ENCODE peak calls at places on chromosome 5, in seven cellular contexts. P, V, O, N, B, A and S are unnamed samples.

GRCh38 chr5:10524376-10525123 is 39.3 kb upstream of the ANKRD33B start:
- DNase-seq in O (peak; percentile 97), V (no peak), P (no peak), B (no peak), A (peak; percentile 50), N (no peak), S (no peak)

GRCh38 chr5:178589180-178590140 is 733 bp downstream of the COL23A1 start:
- DNase-seq in N (no peak), P (no peak), B (no peak), A (peak; percentile 22), O (peak; percentile 61), V (peak; percentile 18), S (no peak)

GRCh38 chr5:78542321-78542840 is 106.2 kb downstream of the LHFPL2 start:
- DNase-seq in V (no peak), P (no peak), A (no peak), N (no peak), B (no peak), O (no peak), S (no peak)

GRCh38 chr5:117131876-117132275 is 557.3 kb upstream of the SEMA6A start:
- DNase-seq in O (no peak), A (no peak), V (no peak), N (no peak), P (no peak), B (no peak), S (no peak)

GRCh38 chr5:153717287-153717686 is 226.8 kb downstream of the GRIA1 start:
- DNase-seq in N (no peak), O (no peak), A (no peak), B (no peak), P (no peak), V (no peak), S (no peak)

GRCh38 chr5:135950611-135951010 is 4.2 kb downstream of the LECT2 start:
- DNase-seq in O (peak; percentile 83), P (no peak), B (no peak), V (no peak), N (no peak), A (no peak), S (no peak)

GRCh38 chr5:171299228-171299627 is 9.8 kb upstream of the TLX3 start:
- DNase-seq in A (no peak), B (no peak), O (no peak), P (no peak), N (no peak), V (no peak), S (no peak)

GRCh38 chr5:139180850-139181785 is 17.1 kb downstream of the SIL1 start:
- DNase-seq in B (no peak), O (peak; percentile 47), P (no peak), A (peak; percentile 76), V (no peak), N (no peak), S (no peak)

GRCh38 chr5:156402387-156402921 is 75.5 kb downstream of the SGCD start:
- DNase-seq in V (peak; percentile 67), N (peak; percentile 74), A (no peak), O (no peak), B (no peak), P (peak; percentile 4), S (no peak)

GRCh38 chr5:116825486-116825885 is 250.9 kb upstream of the SEMA6A start:
- DNase-seq in A (no peak), O (no peak), P (no peak), V (no peak), N (no peak), B (no peak), S (no peak)

GRCh38 chr5:154373729-154374179 is 72.0 kb upstream of the SAP30L start:
- DNase-seq in O (no peak), V (no peak), B (no peak), A (no peak), P (no peak), N (no peak), S (no peak)

GRCh38 chr5:62142351-62142750 is 163.7 kb upstream of the KIF2A start:
- DNase-seq in N (no peak), V (no peak), O (no peak), B (no peak), A (no peak), P (no peak), S (no peak)

GRCh38 chr5:38059876-38060275 is 198.5 kb upstream of the EGFLAM start:
- DNase-seq in V (no peak), N (no peak), A (no peak), B (no peak), O (no peak), P (no peak), S (no peak)

GRCh38 chr5:2750026-2750757 is 1.3 kb downstream of the IRX2 start:
- DNase-seq in B (no peak), V (no peak), A (no peak), N (no peak), P (no peak), O (peak; percentile 74), S (no peak)

GRCh38 chr5:89396262-89396975 is 513.4 kb upstream of the MEF2C start:
- DNase-seq in O (peak; percentile 62), V (no peak), P (no peak), N (peak; percentile 6), B (no peak), A (peak; percentile 43), S (no peak)

GRCh38 chr5:153618307-153618706 is 127.8 kb downstream of the GRIA1 start:
- DNase-seq in B (no peak), V (no peak), P (no peak), N (no peak), O (no peak), A (no peak), S (no peak)

GRCh38 chr5:149450199-149450598 is 71.1 kb upstream of the IL17B start:
- DNase-seq in P (no peak), A (peak; percentile 92), V (no peak), O (peak; percentile 76), N (no peak), B (no peak), S (no peak)

GRCh38 chr5:149447373-149448367 is 68.6 kb upstream of the IL17B start:
- DNase-seq in P (no peak), B (no peak), V (no peak), O (no peak), N (no peak), A (peak; percentile 74), S (no peak)

GRCh38 chr5:149452007-149452664 is 73.0 kb upstream of the IL17B start:
- DNase-seq in O (peak; percentile 43), B (no peak), A (peak; percentile 96), N (no peak), P (no peak), V (no peak), S (no peak)

GRCh38 chr5:149445739-149446369 is 66.8 kb upstream of the IL17B start:
- DNase-seq in A (peak; percentile 98), V (no peak), P (no peak), N (no peak), B (no peak), O (peak; percentile 96), S (no peak)

DNA sequence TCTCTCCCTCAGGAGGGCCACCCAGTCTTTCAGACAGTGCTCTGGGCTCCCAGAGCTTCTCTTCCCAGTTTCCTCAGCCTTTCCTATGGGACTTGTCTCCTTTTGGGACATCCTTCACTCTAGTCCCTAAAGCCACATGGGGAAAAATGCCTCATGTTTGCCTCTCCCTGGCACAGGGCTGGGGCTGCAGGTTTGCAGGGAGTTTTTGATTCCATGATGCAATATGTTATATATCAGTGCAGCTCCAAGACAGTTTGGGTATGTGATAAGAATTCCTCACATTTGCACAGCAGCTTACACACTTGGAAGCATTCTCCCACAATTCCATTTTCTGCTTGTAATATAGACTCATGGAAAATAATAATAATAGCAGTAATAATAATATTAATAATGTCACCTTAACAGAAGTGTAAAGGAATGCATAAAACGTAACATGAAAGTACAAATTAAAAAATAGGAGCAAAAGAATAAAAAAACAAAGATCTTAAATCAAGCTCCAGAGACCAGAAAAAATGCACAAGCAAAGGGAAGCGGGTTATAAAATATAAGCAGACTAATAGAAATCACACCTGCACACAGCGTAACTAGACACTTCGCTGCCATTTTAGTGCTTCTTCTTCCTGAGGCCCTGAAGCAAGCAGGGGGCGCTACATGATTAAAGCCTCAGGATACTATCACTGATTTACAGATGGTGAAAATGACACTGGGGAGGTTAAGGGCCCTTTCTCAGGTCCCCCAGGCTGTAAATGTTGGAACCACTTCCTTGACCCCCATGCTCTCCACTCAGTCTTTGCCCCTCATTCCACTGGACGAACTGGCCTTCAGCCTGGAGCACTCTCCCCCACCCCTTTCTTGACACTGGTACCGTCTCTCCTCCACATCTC is 70.0 kb upstream of the IL17B start:
- DNase-seq in N (no peak), P (no peak), B (no peak), V (peak; percentile 48), A (no peak), O (peak; percentile 65), S (no peak)
- TF ChIP-seq CTCF in N (peak; percentile 31), P (no peak), B (no peak), V (no peak), A (peak; percentile 40), O (peak; percentile 30), S (peak; percentile 34)

GRCh38 chr5:128092144-128092543 is 8.6 kb downstream of the SLC12A2 start:
- DNase-seq in N (no peak), P (no peak), A (no peak), B (no peak), O (no peak), V (no peak), S (no peak)
- TF ChIP-seq CTCF in N (no peak), P (no peak), A (no peak), B (no peak), O (no peak), V (no peak), S (no peak)

DNA sequence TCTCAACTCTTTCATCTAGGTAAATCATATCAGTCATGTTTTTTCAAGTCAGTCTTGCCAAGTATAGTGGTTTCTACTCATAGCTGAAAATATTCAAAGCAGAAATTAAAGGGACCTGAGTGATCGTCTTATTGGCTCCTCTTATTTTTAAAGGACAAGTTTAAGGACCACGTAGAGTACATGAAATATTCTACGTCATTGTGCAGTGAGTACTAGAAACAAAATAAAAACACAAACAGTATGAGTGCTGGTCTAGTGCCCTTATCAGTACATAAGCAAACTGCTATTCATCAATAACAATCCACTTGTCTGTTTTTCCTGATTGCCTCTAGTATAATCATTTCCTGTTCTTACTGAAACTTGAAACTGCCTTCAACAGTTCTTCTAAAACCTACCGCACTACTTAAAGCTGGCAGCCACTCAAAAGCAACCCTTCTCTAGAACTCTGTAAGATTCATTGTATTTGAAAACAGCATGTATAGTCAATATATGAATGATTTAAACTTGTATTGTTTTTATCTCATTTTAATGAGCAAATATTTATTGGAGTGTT is 853.7 kb downstream of the TAF11L14 start:
- DNase-seq in B (no peak), P (no peak), A (no peak), N (no peak), V (no peak), O (no peak), S (no peak)
- TF ChIP-seq CTCF in B (no peak), P (no peak), A (no peak), N (no peak), V (no peak), O (no peak), S (no peak)

GRCh38 chr5:164376840-164377239 is 871.4 kb downstream of the MAT2B start:
- DNase-seq in O (no peak), P (no peak), B (no peak), V (no peak), N (no peak), A (no peak), S (no peak)

GRCh38 chr5:164375051-164375450 is 869.6 kb downstream of the MAT2B start:
- DNase-seq in O (no peak), P (no peak), B (no peak), A (peak; percentile 17), V (no peak), N (no peak), S (no peak)

DNA sequence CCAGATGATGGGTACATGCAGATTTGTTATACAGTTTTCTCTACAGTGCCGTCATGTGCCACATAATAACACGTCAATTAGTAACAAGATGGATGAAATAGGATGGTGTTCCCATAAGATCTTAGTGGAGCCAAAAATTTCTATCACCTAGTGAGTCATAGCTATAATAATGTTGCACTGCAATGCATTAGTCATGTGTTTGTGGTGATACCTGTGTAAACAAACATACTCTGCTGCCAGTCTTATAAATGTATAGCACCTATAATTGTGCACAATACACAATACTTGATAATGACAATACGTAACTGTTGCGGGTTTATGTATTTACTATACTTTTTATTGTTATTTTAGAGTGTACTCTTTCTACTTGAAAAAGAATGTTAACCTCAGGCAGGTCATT is 865.4 kb downstream of the MAT2B start:
- DNase-seq in B (no peak), N (no peak), P (no peak), A (no peak), O (no peak), V (no peak), S (no peak)
- TF ChIP-seq CTCF in B (no peak), N (no peak), P (no peak), A (no peak), O (no peak), V (no peak), S (no peak)